ENCODE peak calls at places on chromosomes 2 and 18, in four cellular contexts. F is psoas muscle; Z is AG09309; D is stimulated activated CD8-positive, alpha-beta memory T cell treated with anti-CD3 and anti-CD28 coated beads, Interleukin-2, amount 100 ng/mL, for 48 hours. H is an unnamed sample.

GRCh38 chr2:112924855-112925254 is 13.9 kb downstream of the IL37 start:
- DNase-seq in F (no peak), Z (no peak), D (no peak), H (no peak)

GRCh38 chr2:133633851-133634250 is 65.6 kb upstream of the NCKAP5 start:
- DNase-seq in F (no peak), Z (peak; percentile 40), D (no peak), H (no peak)

GRCh38 chr18:12747530-12748315 is 44.9 kb downstream of the PSMG2 start:
- DNase-seq in F (no peak), Z (no peak), D (no peak), H (no peak)

GRCh38 chr2:240374085-240374907 is 61.2 kb upstream of the GPC1 start:
- DNase-seq in F (peak; percentile 92), Z (peak; percentile 76), D (no peak), H (no peak)

GRCh38 chr2:167411367-167411766 is 523.1 kb downstream of the XIRP2 start:
- DNase-seq in F (no peak), Z (no peak), D (no peak), H (no peak)

GRCh38 chr2:11550302-11550701 is 16.5 kb downstream of the GREB1 start:
- DNase-seq in F (no peak), Z (no peak), D (no peak), H (no peak)

GRCh38 chr2:216426938-216427337 is 14.7 kb downstream of the SMARCAL1 start:
- DNase-seq in F (no peak), Z (no peak), D (no peak), H (no peak)

GRCh38 chr2:17827306-17827705 is 11.0 kb downstream of the MSGN1 start:
- DNase-seq in F (no peak), Z (no peak), D (no peak), H (no peak)

GRCh38 chr18:26460449-26461091 is 87.8 kb downstream of the KCTD1 start:
- DNase-seq in F (no peak), Z (no peak), D (no peak), H (peak; percentile 58)

GRCh38 chr18:6146309-6146661 is 251.0 kb upstream of the TMEM200C start:
- DNase-seq in F (no peak), Z (no peak), D (no peak), H (no peak)

GRCh38 chr2:206275274-206276160 is 1.1 kb downstream of the ZDBF2 start:
- DNase-seq in F (no peak), Z (peak; percentile 45), D (no peak), H (peak; percentile 70)

GRCh38 chr2:73071452-73072399 is at the start of gene SFXN5:
- DNase-seq in F (peak; percentile 98), Z (peak; percentile 52), D (peak; percentile 83), H (peak; percentile 91)

GRCh38 chr2:42743667-42744005 is 20.3 kb downstream of the OXER1 start:
- DNase-seq in F (no peak), Z (no peak), D (no peak), H (no peak)

GRCh38 chr2:127140543-127140942 is 33.6 kb upstream of the BIN1 start:
- DNase-seq in F (no peak), Z (no peak), D (no peak), H (no peak)

GRCh38 chr2:177106212-177106611 is 106.4 kb upstream of the HNRNPA3 start:
- DNase-seq in F (no peak), Z (no peak), D (no peak), H (no peak)

GRCh38 chr18:76970749-76971148 is 148.4 kb downstream of the ZNF236 start:
- DNase-seq in F (no peak), Z (no peak), D (no peak), H (no peak)

GRCh38 chr2:105376789-105377231 is 22.0 kb downstream of the FHL2 start:
- DNase-seq in F (no peak), Z (no peak), D (no peak), H (no peak)

GRCh38 chr2:140718999-140719398 is 1411.8 kb downstream of the LRP1B start:
- DNase-seq in F (no peak), Z (no peak), D (no peak), H (no peak)

GRCh38 chr2:120566331-120567035 is 169.2 kb upstream of the GLI2 start:
- DNase-seq in F (peak; percentile 91), Z (peak; percentile 63), D (no peak), H (no peak)

GRCh38 chr2:85344356-85344954 is 9.9 kb downstream of the RETSAT start:
- DNase-seq in F (no peak), Z (no peak), D (no peak), H (no peak)

GRCh38 chr18:28177828-28178635 is 1.1 kb upstream of the CDH2 start:
- DNase-seq in F (peak; percentile 56), Z (no peak), D (no peak), H (peak; percentile 41)

GRCh38 chr2:73494031-73494430 is 108.4 kb downstream of the ALMS1 start:
- DNase-seq in F (no peak), Z (no peak), D (no peak), H (no peak)

GRCh38 chr2:230601510-230601909 is 111.1 kb upstream of the CAB39 start:
- DNase-seq in F (no peak), Z (no peak), D (no peak), H (peak; percentile 56)

GRCh38 chr2:76314621-76315020 is 603.9 kb upstream of the GCFC2 start:
- DNase-seq in F (no peak), Z (no peak), D (no peak), H (no peak)

GRCh38 chr2:16135196-16135912 is 195.0 kb downstream of the MYCN start:
- DNase-seq in F (no peak), Z (no peak), D (no peak), H (no peak)

GRCh38 chr2:57821085-57821484 is 225.5 kb upstream of the VRK2 start:
- DNase-seq in F (no peak), Z (no peak), D (no peak), H (no peak)

GRCh38 chr18:60892441-60892840 is 440.8 kb upstream of the CDH20 start:
- DNase-seq in F (no peak), Z (no peak), D (no peak), H (no peak)

GRCh38 chr2:12718662-12719399 is 2.1 kb downstream of the TRIB2 start:
- DNase-seq in F (no peak), Z (no peak), D (no peak), H (no peak)

GRCh38 chr2:88831792-88832248 is 140.3 kb downstream of the RPIA start:
- DNase-seq in F (peak; percentile 64), Z (no peak), D (peak; percentile 38), H (peak; percentile 78)

GRCh38 chr2:205464681-205465080 is 217.6 kb upstream of the NRP2 start:
- DNase-seq in F (no peak), Z (no peak), D (no peak), H (no peak)

GRCh38 chr2:62931536-62931935 is 119.1 kb upstream of the OTX1 start:
- DNase-seq in F (no peak), Z (no peak), D (no peak), H (no peak)

GRCh38 chr2:39938035-39938835 is 159.2 kb upstream of the THUMPD2 start:
- DNase-seq in F (no peak), Z (peak; percentile 93), D (no peak), H (no peak)

GRCh38 chr2:28586864-28587263 is 91.0 kb downstream of the PLB1 start:
- DNase-seq in F (no peak), Z (no peak), D (no peak), H (peak; percentile 32)

GRCh38 chr18:79609841-79610281 is 69.7 kb upstream of the CTDP1 start:
- DNase-seq in F (peak; percentile 40), Z (no peak), D (no peak), H (no peak)

GRCh38 chr2:237558918-237559645 is 7.3 kb upstream of the PRLH start:
- DNase-seq in F (peak; percentile 86), Z (peak; percentile 29), D (no peak), H (no peak)

GRCh38 chr2:33785201-33786106 is 186.4 kb upstream of the FAM98A start:
- DNase-seq in F (no peak), Z (no peak), D (no peak), H (peak; percentile 57)

GRCh38 chr18:60347526-60348045 is 25.0 kb downstream of the MC4R start:
- DNase-seq in F (no peak), Z (no peak), D (no peak), H (no peak)